ENCODE peak calls at places on chromosome 9, in eight cellular contexts. One of them, this sample, is unnamed.

GRCh38 chr9:137294091-137294683 is 7.9 kb downstream of the NRARP start:
- DNase-seq in LNCaP clone FGC: no peak
- DNase-seq in GM10248: no peak
- DNase-seq in nephron progenitor cell: no peak
- DNase-seq in cardiac fibroblast: peak
- DNase-seq in WERI-Rb-1: no peak
- DNase-seq in OCI-LY7: peak
- DNase-seq in PC-9: peak
- DNase-seq in this sample: peak

GRCh38 chr9:126938332-126938731 is 23.8 kb downstream of the RALGPS1 start:
- DNase-seq in LNCaP clone FGC: no peak
- DNase-seq in GM10248: no peak
- DNase-seq in nephron progenitor cell: no peak
- DNase-seq in cardiac fibroblast: no peak
- DNase-seq in WERI-Rb-1: no peak
- DNase-seq in OCI-LY7: no peak
- DNase-seq in PC-9: no peak
- DNase-seq in this sample: no peak

GRCh38 chr9:91160599-91161464 is 200.9 kb downstream of the AUH start:
- DNase-seq in LNCaP clone FGC: no peak
- DNase-seq in GM10248: no peak
- DNase-seq in nephron progenitor cell: no peak
- DNase-seq in cardiac fibroblast: no peak
- DNase-seq in WERI-Rb-1: no peak
- DNase-seq in OCI-LY7: no peak
- DNase-seq in PC-9: no peak
- DNase-seq in this sample: peak

GRCh38 chr9:121718063-121718462 is 66.6 kb downstream of the DAB2IP start:
- DNase-seq in LNCaP clone FGC: no peak
- DNase-seq in GM10248: no peak
- DNase-seq in nephron progenitor cell: peak
- DNase-seq in cardiac fibroblast: no peak
- DNase-seq in WERI-Rb-1: no peak
- DNase-seq in OCI-LY7: no peak
- DNase-seq in PC-9: no peak
- DNase-seq in this sample: no peak

GRCh38 chr9:95645579-95645978 is 128.8 kb upstream of the PTCH1 start:
- DNase-seq in LNCaP clone FGC: no peak
- DNase-seq in GM10248: no peak
- DNase-seq in nephron progenitor cell: no peak
- DNase-seq in cardiac fibroblast: no peak
- DNase-seq in WERI-Rb-1: no peak
- DNase-seq in OCI-LY7: no peak
- DNase-seq in PC-9: no peak
- DNase-seq in this sample: no peak

GRCh38 chr9:137168907-137169763 is 716 bp downstream of the LRRC26 start:
- DNase-seq in LNCaP clone FGC: peak
- DNase-seq in GM10248: peak
- DNase-seq in nephron progenitor cell: peak
- DNase-seq in cardiac fibroblast: peak
- DNase-seq in WERI-Rb-1: peak
- DNase-seq in OCI-LY7: no peak
- DNase-seq in PC-9: peak
- DNase-seq in this sample: no peak

GRCh38 chr9:79701651-79702050 is 129.9 kb downstream of the TLE4 start:
- DNase-seq in LNCaP clone FGC: no peak
- DNase-seq in GM10248: no peak
- DNase-seq in nephron progenitor cell: no peak
- DNase-seq in cardiac fibroblast: peak
- DNase-seq in WERI-Rb-1: no peak
- DNase-seq in OCI-LY7: no peak
- DNase-seq in PC-9: no peak
- DNase-seq in this sample: no peak

GRCh38 chr9:126980231-126980630 is 65.6 kb downstream of the RALGPS1 start:
- DNase-seq in LNCaP clone FGC: no peak
- DNase-seq in GM10248: no peak
- DNase-seq in nephron progenitor cell: no peak
- DNase-seq in cardiac fibroblast: peak
- DNase-seq in WERI-Rb-1: no peak
- DNase-seq in OCI-LY7: no peak
- DNase-seq in PC-9: no peak
- DNase-seq in this sample: no peak

GRCh38 chr9:134991808-134992754 is 74.4 kb upstream of the FCN1 start:
- DNase-seq in LNCaP clone FGC: no peak
- DNase-seq in GM10248: no peak
- DNase-seq in nephron progenitor cell: no peak
- DNase-seq in cardiac fibroblast: no peak
- DNase-seq in WERI-Rb-1: peak
- DNase-seq in OCI-LY7: no peak
- DNase-seq in PC-9: no peak
- DNase-seq in this sample: no peak

GRCh38 chr9:96008502-96009222 is 133.2 kb downstream of the ERCC6L2 start:
- DNase-seq in LNCaP clone FGC: no peak
- DNase-seq in GM10248: no peak
- DNase-seq in nephron progenitor cell: no peak
- DNase-seq in cardiac fibroblast: peak
- DNase-seq in WERI-Rb-1: no peak
- DNase-seq in OCI-LY7: no peak
- DNase-seq in PC-9: no peak
- DNase-seq in this sample: no peak

GRCh38 chr9:108469654-108470053 is 386.1 kb downstream of the ACTL7B start:
- DNase-seq in LNCaP clone FGC: no peak
- DNase-seq in GM10248: no peak
- DNase-seq in nephron progenitor cell: no peak
- DNase-seq in cardiac fibroblast: peak
- DNase-seq in WERI-Rb-1: no peak
- DNase-seq in OCI-LY7: no peak
- DNase-seq in PC-9: no peak
- DNase-seq in this sample: no peak

GRCh38 chr9:134168731-134169130 is 4.4 kb upstream of the RNU6ATAC start:
- DNase-seq in LNCaP clone FGC: no peak
- DNase-seq in GM10248: no peak
- DNase-seq in nephron progenitor cell: no peak
- DNase-seq in cardiac fibroblast: no peak
- DNase-seq in WERI-Rb-1: peak
- DNase-seq in OCI-LY7: no peak
- DNase-seq in PC-9: no peak
- DNase-seq in this sample: no peak

GRCh38 chr9:19050637-19051591 is 1.7 kb downstream of the RRAGA start:
- DNase-seq in LNCaP clone FGC: no peak
- DNase-seq in GM10248: no peak
- DNase-seq in nephron progenitor cell: no peak
- DNase-seq in cardiac fibroblast: no peak
- DNase-seq in WERI-Rb-1: no peak
- DNase-seq in OCI-LY7: peak
- DNase-seq in PC-9: no peak
- DNase-seq in this sample: no peak

GRCh38 chr9:9847750-9848149 is 765.1 kb downstream of the PTPRD start:
- DNase-seq in LNCaP clone FGC: no peak
- DNase-seq in GM10248: no peak
- DNase-seq in nephron progenitor cell: no peak
- DNase-seq in cardiac fibroblast: no peak
- DNase-seq in WERI-Rb-1: no peak
- DNase-seq in OCI-LY7: no peak
- DNase-seq in PC-9: no peak
- DNase-seq in this sample: no peak

GRCh38 chr9:33192493-33193245 is 25.5 kb upstream of the B4GALT1 start:
- DNase-seq in LNCaP clone FGC: no peak
- DNase-seq in GM10248: no peak
- DNase-seq in nephron progenitor cell: no peak
- DNase-seq in cardiac fibroblast: no peak
- DNase-seq in WERI-Rb-1: no peak
- DNase-seq in OCI-LY7: peak
- DNase-seq in PC-9: no peak
- DNase-seq in this sample: no peak

GRCh38 chr9:8779478-8779877 is 979.9 kb upstream of the DMAC1 start:
- DNase-seq in LNCaP clone FGC: no peak
- DNase-seq in GM10248: no peak
- DNase-seq in nephron progenitor cell: no peak
- DNase-seq in cardiac fibroblast: no peak
- DNase-seq in WERI-Rb-1: no peak
- DNase-seq in OCI-LY7: no peak
- DNase-seq in PC-9: no peak
- DNase-seq in this sample: no peak

GRCh38 chr9:121954477-121955175 is 138.5 kb downstream of the TTLL11 start:
- DNase-seq in LNCaP clone FGC: no peak
- DNase-seq in GM10248: no peak
- DNase-seq in nephron progenitor cell: no peak
- DNase-seq in cardiac fibroblast: peak
- DNase-seq in WERI-Rb-1: no peak
- DNase-seq in OCI-LY7: no peak
- DNase-seq in PC-9: no peak
- DNase-seq in this sample: peak

GRCh38 chr9:75855509-75855908 is 35.0 kb upstream of the PCSK5 start:
- DNase-seq in LNCaP clone FGC: no peak
- DNase-seq in GM10248: no peak
- DNase-seq in nephron progenitor cell: no peak
- DNase-seq in cardiac fibroblast: peak
- DNase-seq in WERI-Rb-1: peak
- DNase-seq in OCI-LY7: peak
- DNase-seq in PC-9: no peak
- DNase-seq in this sample: no peak

GRCh38 chr9:105089874-105090273 is 154.6 kb upstream of the SLC44A1 start:
- DNase-seq in LNCaP clone FGC: no peak
- DNase-seq in GM10248: no peak
- DNase-seq in nephron progenitor cell: no peak
- DNase-seq in cardiac fibroblast: no peak
- DNase-seq in WERI-Rb-1: no peak
- DNase-seq in OCI-LY7: no peak
- DNase-seq in PC-9: no peak
- DNase-seq in this sample: no peak

GRCh38 chr9:105091004-105091640 is 153.3 kb upstream of the SLC44A1 start:
- DNase-seq in LNCaP clone FGC: no peak
- DNase-seq in GM10248: no peak
- DNase-seq in nephron progenitor cell: no peak
- DNase-seq in cardiac fibroblast: no peak
- DNase-seq in WERI-Rb-1: no peak
- DNase-seq in OCI-LY7: no peak
- DNase-seq in PC-9: no peak
- DNase-seq in this sample: no peak

GRCh38 chr9:105093685-105094084 is 150.8 kb upstream of the SLC44A1 start:
- DNase-seq in LNCaP clone FGC: no peak
- DNase-seq in GM10248: no peak
- DNase-seq in nephron progenitor cell: no peak
- DNase-seq in cardiac fibroblast: no peak
- DNase-seq in WERI-Rb-1: no peak
- DNase-seq in OCI-LY7: no peak
- DNase-seq in PC-9: no peak
- DNase-seq in this sample: no peak

GRCh38 chr9:105088088-105088487 is 156.4 kb upstream of the SLC44A1 start:
- DNase-seq in LNCaP clone FGC: no peak
- DNase-seq in GM10248: no peak
- DNase-seq in nephron progenitor cell: no peak
- DNase-seq in cardiac fibroblast: peak
- DNase-seq in WERI-Rb-1: no peak
- DNase-seq in OCI-LY7: no peak
- DNase-seq in PC-9: no peak
- DNase-seq in this sample: no peak

DNA sequence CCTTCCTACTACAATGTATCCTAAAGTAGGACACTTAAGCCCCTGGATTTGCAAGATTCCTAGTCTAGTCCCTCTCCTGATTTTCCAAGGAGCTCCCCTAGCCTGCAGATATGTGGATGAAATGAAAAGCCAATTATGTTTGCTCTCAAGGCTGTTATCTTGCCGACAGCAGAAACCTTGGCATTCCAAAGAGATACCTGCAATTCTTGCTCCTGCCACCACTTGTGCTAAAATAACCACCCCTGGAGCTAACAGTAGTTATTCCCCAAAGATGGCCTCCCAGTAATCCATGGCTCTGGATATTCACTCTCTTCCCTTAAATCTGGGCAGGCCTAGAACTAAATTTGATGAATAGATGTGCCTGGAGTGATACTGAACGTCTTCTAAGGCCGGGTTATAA is 156.0 kb upstream of the SLC44A1 start:
- DNase-seq in LNCaP clone FGC: no peak
- DNase-seq in GM10248: no peak
- DNase-seq in nephron progenitor cell: no peak
- DNase-seq in cardiac fibroblast: no peak
- DNase-seq in WERI-Rb-1: no peak
- DNase-seq in OCI-LY7: no peak
- DNase-seq in PC-9: no peak
- DNase-seq in this sample: no peak
- TF ChIP-seq CTCF in LNCaP clone FGC: no peak
- TF ChIP-seq CTCF in GM10248: no peak
- TF ChIP-seq CTCF in nephron progenitor cell: no peak
- TF ChIP-seq CTCF in cardiac fibroblast: no peak
- TF ChIP-seq CTCF in WERI-Rb-1: no peak
- TF ChIP-seq CTCF in OCI-LY7: no peak
- TF ChIP-seq CTCF in PC-9: no peak
- TF ChIP-seq CTCF in this sample: no peak

GRCh38 chr9:84997472-84997871 is 327.9 kb downstream of the NTRK2 start:
- DNase-seq in LNCaP clone FGC: no peak
- DNase-seq in GM10248: no peak
- DNase-seq in nephron progenitor cell: no peak
- DNase-seq in cardiac fibroblast: no peak
- DNase-seq in WERI-Rb-1: no peak
- DNase-seq in OCI-LY7: no peak
- DNase-seq in PC-9: no peak
- DNase-seq in this sample: no peak
- TF ChIP-seq CTCF in LNCaP clone FGC: no peak
- TF ChIP-seq CTCF in GM10248: peak
- TF ChIP-seq CTCF in nephron progenitor cell: no peak
- TF ChIP-seq CTCF in cardiac fibroblast: no peak
- TF ChIP-seq CTCF in WERI-Rb-1: no peak
- TF ChIP-seq CTCF in OCI-LY7: no peak
- TF ChIP-seq CTCF in PC-9: no peak
- TF ChIP-seq CTCF in this sample: no peak

GRCh38 chr9:107141967-107142366 is 141.1 kb upstream of the RAD23B start:
- DNase-seq in LNCaP clone FGC: no peak
- DNase-seq in GM10248: no peak
- DNase-seq in nephron progenitor cell: no peak
- DNase-seq in cardiac fibroblast: peak
- DNase-seq in WERI-Rb-1: peak
- DNase-seq in OCI-LY7: peak
- DNase-seq in PC-9: no peak
- DNase-seq in this sample: no peak
- TF ChIP-seq CTCF in LNCaP clone FGC: peak
- TF ChIP-seq CTCF in GM10248: no peak
- TF ChIP-seq CTCF in nephron progenitor cell: peak
- TF ChIP-seq CTCF in cardiac fibroblast: peak
- TF ChIP-seq CTCF in WERI-Rb-1: peak
- TF ChIP-seq CTCF in OCI-LY7: peak
- TF ChIP-seq CTCF in PC-9: peak
- TF ChIP-seq CTCF in this sample: no peak

DNA sequence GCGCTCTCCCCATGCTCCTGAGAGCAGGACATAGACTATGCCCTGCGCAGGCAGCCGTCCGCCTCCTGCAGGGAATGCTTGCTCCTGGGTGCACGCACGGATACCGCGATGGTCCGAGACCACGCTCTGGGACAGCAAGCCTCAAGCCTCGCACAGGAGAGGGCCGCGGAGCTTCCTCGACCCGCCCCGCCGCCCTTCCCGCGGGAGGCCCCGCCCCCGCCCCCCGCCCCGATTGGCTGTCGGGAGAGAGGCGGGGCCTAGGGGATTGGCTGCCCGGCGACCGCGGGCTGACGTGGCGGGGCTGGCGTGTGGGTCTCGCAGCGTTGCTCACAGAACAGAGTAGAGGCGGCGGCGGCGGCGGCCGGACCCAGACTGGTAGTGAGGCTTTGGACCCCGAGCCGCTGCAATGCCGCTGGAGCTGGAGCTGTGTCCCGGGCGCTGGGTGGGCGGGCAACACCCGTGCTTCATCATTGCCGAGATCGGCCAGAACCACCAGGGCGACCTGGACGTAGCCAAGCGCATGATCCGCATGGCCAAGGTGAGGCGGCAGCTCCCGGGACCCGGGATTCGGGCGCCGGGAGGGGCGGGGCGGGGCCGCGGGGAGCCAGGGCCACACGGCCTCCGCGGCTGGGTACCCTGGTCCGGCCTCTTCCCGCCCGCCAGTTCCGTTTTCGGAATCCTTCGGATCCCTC is at the start of gene NANS:
- DNase-seq in LNCaP clone FGC: peak
- DNase-seq in GM10248: peak
- DNase-seq in nephron progenitor cell: peak
- DNase-seq in cardiac fibroblast: peak
- DNase-seq in WERI-Rb-1: peak
- DNase-seq in OCI-LY7: peak
- DNase-seq in PC-9: peak
- DNase-seq in this sample: peak
- TF ChIP-seq CTCF in LNCaP clone FGC: no peak
- TF ChIP-seq CTCF in GM10248: no peak
- TF ChIP-seq CTCF in nephron progenitor cell: no peak
- TF ChIP-seq CTCF in cardiac fibroblast: no peak
- TF ChIP-seq CTCF in WERI-Rb-1: peak
- TF ChIP-seq CTCF in OCI-LY7: no peak
- TF ChIP-seq CTCF in PC-9: no peak
- TF ChIP-seq CTCF in this sample: no peak

This sample was measured in pancreas.